ENCODE peak calls at places on chromosome 1, in ten cellular contexts. O, Y, S, T, F, U, V, L, E and R are unnamed samples.

GRCh38 chr1:67332653-67333529 is 25.2 kb downstream of the IL12RB2 start:
- DNase-seq in L (no peak), F (no peak), U (peak; percentile 61), T (no peak), S (peak; percentile 32), E (no peak), O (no peak), Y (no peak), V (no peak), R (no peak)

GRCh38 chr1:2789164-2789985 is 12.1 kb downstream of the TTC34 start:
- DNase-seq in E (no peak), V (peak; percentile 43), T (no peak), F (no peak), S (no peak), U (no peak), Y (no peak), L (no peak), O (no peak), R (peak; percentile 36)

GRCh38 chr1:166975361-166976129 is at the start of gene ILDR2:
- DNase-seq in E (peak; percentile 44), V (peak; percentile 83), L (peak; percentile 49), F (peak; percentile 34), S (peak; percentile 2), U (peak; percentile 60), O (peak; percentile 46), T (peak; percentile 7), Y (peak; percentile 52), R (peak; percentile 66)

GRCh38 chr1:45512641-45513054 is 9.0 kb downstream of the PRDX1 start:
- DNase-seq in V (peak; percentile 62), F (peak; percentile 82), O (peak; percentile 33), L (peak; percentile 77), E (peak; percentile 81), U (peak; percentile 74), T (peak; percentile 29), S (no peak), Y (peak; percentile 14), R (peak; percentile 74)

GRCh38 chr1:199448641-199449040 is 578.9 kb upstream of the NR5A2 start:
- DNase-seq in O (no peak), E (no peak), T (no peak), L (no peak), V (no peak), S (no peak), U (no peak), F (no peak), Y (no peak), R (no peak)

GRCh38 chr1:234886081-234886874 is 242.4 kb downstream of the TOMM20 start:
- DNase-seq in F (peak; percentile 87), O (no peak), Y (no peak), L (peak; percentile 21), U (no peak), V (peak; percentile 24), S (no peak), E (peak; percentile 32), T (no peak), R (peak; percentile 56)

GRCh38 chr1:241834733-241835377 is 13.1 kb upstream of the EXO1 start:
- DNase-seq in T (no peak), S (no peak), E (peak; percentile 4), Y (no peak), O (no peak), V (no peak), U (no peak), F (peak; percentile 10), L (peak; percentile 24), R (no peak)

GRCh38 chr1:210792703-210793102 is 341.2 kb downstream of the KCNH1 start:
- DNase-seq in S (no peak), T (no peak), U (no peak), O (no peak), V (no peak), E (no peak), F (no peak), L (no peak), Y (no peak), R (no peak)

GRCh38 chr1:46411601-46412341 is 17.7 kb downstream of the FAAH start:
- DNase-seq in E (no peak), L (no peak), O (no peak), V (no peak), T (no peak), U (no peak), F (no peak), Y (no peak), S (no peak), R (no peak)

GRCh38 chr1:4837752-4838151 is 183.3 kb downstream of the AJAP1 start:
- DNase-seq in S (no peak), Y (no peak), L (no peak), F (no peak), T (no peak), V (no peak), E (no peak), U (no peak), O (no peak), R (no peak)

GRCh38 chr1:21775542-21775899 is 7.4 kb downstream of the USP48 start:
- DNase-seq in F (no peak), S (no peak), T (no peak), O (no peak), U (no peak), E (no peak), V (no peak), Y (no peak), L (no peak), R (no peak)

GRCh38 chr1:2187619-2188018 is 7.0 kb downstream of the FAAP20 start:
- DNase-seq in Y (no peak), T (no peak), S (no peak), V (no peak), U (no peak), O (no peak), L (no peak), E (no peak), F (no peak), R (no peak)

GRCh38 chr1:165257969-165258459 is 98.5 kb downstream of the LMX1A start:
- DNase-seq in E (peak; percentile 87), S (no peak), Y (no peak), F (peak; percentile 86), L (peak; percentile 44), U (peak; percentile 50), T (no peak), V (peak; percentile 81), O (peak; percentile 49), R (peak; percentile 85)

GRCh38 chr1:93237021-93237420 is 56.5 kb downstream of the CCDC18 start:
- DNase-seq in O (no peak), V (no peak), L (no peak), U (no peak), Y (no peak), S (no peak), T (no peak), F (no peak), E (no peak), R (no peak)

GRCh38 chr1:186530104-186530503 is 69.2 kb upstream of the PDC start:
- DNase-seq in S (no peak), F (no peak), O (no peak), E (no peak), U (no peak), L (no peak), Y (no peak), V (no peak), T (no peak), R (no peak)

GRCh38 chr1:24964811-24965570 is 34.9 kb upstream of the RUNX3 start:
- DNase-seq in F (peak; percentile 39), O (no peak), U (peak; percentile 98), E (peak; percentile 60), V (peak; percentile 57), T (peak; percentile 79), S (peak; percentile 90), Y (no peak), L (no peak), R (peak; percentile 53)

GRCh38 chr1:207321790-207322530 is 482 bp downstream of the CD55 start:
- DNase-seq in T (no peak), O (no peak), E (no peak), F (peak; percentile 19), Y (no peak), V (no peak), S (no peak), U (no peak), L (peak; percentile 58), R (no peak)

GRCh38 chr1:64223329-64224151 is 20.1 kb downstream of the UBE2U start:
- DNase-seq in S (no peak), L (no peak), F (no peak), V (no peak), U (no peak), Y (no peak), O (no peak), E (no peak), T (no peak), R (no peak)

GRCh38 chr1:227731241-227731677 is 3.8 kb downstream of the JMJD4 start:
- DNase-seq in S (no peak), L (no peak), V (no peak), U (no peak), F (peak; percentile 89), O (no peak), Y (no peak), E (peak; percentile 37), T (no peak), R (no peak)